ENCODE peak calls at places on chromosomes 5 and 9, in eight cellular contexts. L is kidney; V is gastrocnemius medialis; D is RWPE2; P is CD8-positive, alpha-beta memory T cell; Y is heart right ventricle; K is psoas muscle; X is GM23338. C is an unnamed sample. For H3K36me3 and H3K4me1, the result is how much of the 10 kb centered on the place peaks cover.

GRCh38 chr5:146716636-146717035 is 161.9 kb downstream of the PPP2R2B start:
- DNase-seq in L (no peak), V (no peak), D (no peak), P (no peak), Y (no peak), K (no peak), X (no peak), C (no peak)

GRCh38 chr5:173705512-173705825 is 89.0 kb upstream of the BOD1 start:
- DNase-seq in L (no peak), V (no peak), D (no peak), P (no peak), Y (no peak), K (no peak), X (no peak), C (no peak)

GRCh38 chr5:73321757-73322452 is 126.7 kb downstream of the FOXD1 start:
- DNase-seq in L (no peak), V (no peak), D (no peak), P (no peak), Y (no peak), K (no peak), X (no peak), C (no peak)

GRCh38 chr9:98495530-98495929 is 213.2 kb downstream of the GABBR2 start:
- DNase-seq in L (no peak), V (no peak), D (no peak), P (no peak), Y (no peak), K (no peak), X (no peak), C (no peak)

GRCh38 chr9:10208691-10209069 is 404.1 kb downstream of the PTPRD start:
- DNase-seq in L (no peak), V (no peak), D (no peak), P (no peak), Y (no peak), K (no peak), X (no peak), C (no peak)

GRCh38 chr5:172441262-172441751 is 13.0 kb downstream of the SH3PXD2B start:
- DNase-seq in L (no peak), V (peak), D (no peak), P (no peak), Y (no peak), K (peak), X (no peak), C (peak)

GRCh38 chr5:104817127-104817526 is 1254.5 kb upstream of the NUDT12 start:
- DNase-seq in L (no peak), V (no peak), D (no peak), P (no peak), Y (no peak), K (no peak), X (no peak), C (no peak)

GRCh38 chr5:111954516-111955337 is 197.7 kb upstream of the NREP start:
- DNase-seq in L (no peak), V (no peak), D (no peak), P (no peak), Y (no peak), K (no peak), X (no peak), C (no peak)

GRCh38 chr9:70053864-70054263 is 10.2 kb downstream of the MAMDC2 start:
- DNase-seq in L (no peak), V (no peak), D (peak), P (no peak), Y (no peak), K (no peak), X (no peak), C (no peak)

GRCh38 chr5:176535101-176535654 is 2.0 kb downstream of the RNF44 start:
- DNase-seq in L (peak), V (no peak), D (no peak), P (peak), Y (no peak), K (no peak), X (no peak), C (peak)

GRCh38 chr9:116141864-116142561 is 11.6 kb upstream of the PAPPA start:
- DNase-seq in L (no peak), V (no peak), D (no peak), P (no peak), Y (no peak), K (no peak), X (no peak), C (no peak)

GRCh38 chr5:178866946-178867345 is 7.2 kb downstream of the ZNF354B start:
- DNase-seq in L (no peak), V (no peak), D (no peak), P (no peak), Y (no peak), K (no peak), X (no peak), C (no peak)

GRCh38 chr5:71882826-71883744 is 164.0 kb downstream of the CARTPT start:
- DNase-seq in L (no peak), V (no peak), D (no peak), P (no peak), Y (no peak), K (no peak), X (no peak), C (no peak)

GRCh38 chr9:86946712-86947145 is 577 bp downstream of the GAS1 start:
- DNase-seq in L (peak), V (peak), D (peak), P (peak), Y (peak), K (peak), X (no peak), C (peak)

GRCh38 chr5:175922192-175922885 is 45.8 kb downstream of the THOC3 start:
- DNase-seq in L (no peak), V (no peak), D (no peak), P (no peak), Y (no peak), K (no peak), X (no peak), C (no peak)

GRCh38 chr9:128067622-128067897 is 440 bp upstream of the NAIF1 start:
- DNase-seq in L (no peak), V (no peak), D (no peak), P (no peak), Y (no peak), K (no peak), X (no peak), C (no peak)

GRCh38 chr9:94919376-94920098 is 193.0 kb downstream of the AOPEP start:
- DNase-seq in L (no peak), V (no peak), D (peak), P (no peak), Y (no peak), K (peak), X (no peak), C (no peak)

GRCh38 chr5:6652025-6652424 is 18.8 kb downstream of the SRD5A1 start:
- DNase-seq in L (no peak), V (no peak), D (no peak), P (no peak), Y (no peak), K (no peak), X (no peak), C (no peak)

GRCh38 chr5:165705960-165706359 is 2200.5 kb downstream of the MAT2B start:
- DNase-seq in L (no peak), V (no peak), D (no peak), P (no peak), Y (no peak), K (no peak), X (no peak), C (no peak)

DNA sequence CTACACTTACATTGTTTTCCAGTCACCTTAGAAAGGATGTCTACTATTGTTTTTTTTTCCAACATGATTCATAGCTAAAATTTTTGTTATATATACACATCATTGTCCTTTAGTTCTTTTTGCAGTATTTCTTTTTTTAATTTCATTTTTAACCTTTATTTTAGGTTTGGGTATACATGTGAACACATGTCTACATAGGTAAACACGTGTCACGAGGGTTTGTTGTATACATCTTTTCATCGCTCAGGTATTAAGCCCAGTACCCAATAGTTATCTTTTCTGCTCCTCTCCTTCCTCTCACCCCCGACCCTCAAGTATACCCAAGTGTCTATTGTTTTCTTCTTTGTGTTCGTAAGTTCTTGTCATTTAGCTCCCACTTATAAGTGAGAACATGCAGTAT is 19.0 kb downstream of the IFNA5 start:
- DNase-seq in L (no peak), V (no peak), D (no peak), P (no peak), Y (no peak), K (no peak), X (no peak), C (no peak)
- H3K36me3 ChIP-seq in L (under half), V (under half), D (under half), P (under half), Y (under half), K (under half), X (under half), C (under half)

DNA sequence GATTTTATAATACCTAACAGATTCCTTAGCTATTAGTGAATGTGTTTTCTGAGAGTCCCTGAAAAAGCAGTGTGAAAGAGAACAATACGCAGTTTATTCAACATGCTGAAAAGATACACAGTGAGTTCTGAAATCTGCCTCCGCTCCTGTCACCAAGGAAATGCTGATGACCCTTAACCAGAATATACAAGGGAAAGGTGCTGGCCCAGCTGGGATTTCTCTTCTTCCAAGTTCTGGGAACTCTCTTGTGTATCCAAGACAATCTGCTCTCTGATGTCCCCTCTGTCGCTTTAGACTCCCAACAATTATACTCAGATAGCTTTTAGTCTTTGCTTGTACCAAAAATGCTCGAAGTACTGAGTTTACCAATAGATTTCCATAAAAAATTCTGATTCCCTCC is 214.9 kb downstream of the TMEM167A start:
- DNase-seq in L (no peak), V (no peak), D (no peak), P (no peak), Y (no peak), K (no peak), X (no peak), C (no peak)
- H3K4me3 ChIP-seq in L (no peak), V (no peak), D (no peak), P (no peak), Y (no peak), K (no peak), X (no peak), C (no peak)

DNA sequence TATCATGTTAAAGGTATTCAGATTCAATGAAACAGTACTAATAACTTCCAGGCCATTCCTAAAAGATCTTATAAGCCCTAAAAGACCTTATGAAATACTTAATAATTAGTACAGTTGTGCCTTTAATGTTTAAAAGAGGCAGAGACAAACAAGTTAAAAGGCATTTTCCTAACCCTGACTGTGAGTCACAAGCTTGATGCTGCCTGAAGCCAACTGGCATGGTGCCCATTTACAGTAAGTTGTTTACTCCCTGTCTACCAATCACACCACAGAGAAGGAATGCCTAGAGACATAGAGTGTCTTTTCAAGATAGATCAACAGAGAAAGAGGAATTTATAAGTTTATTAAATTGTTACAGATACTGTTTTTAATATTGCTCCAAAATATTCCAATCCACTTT is 47.8 kb downstream of the NR3C1 start:
- DNase-seq in L (peak), V (peak), D (peak), P (peak), Y (peak), K (peak), X (no peak), C (no peak)
- H3K4me1 ChIP-seq in L (under half), V (half or more), D (under half), P (half or more), Y (half or more), K (half or more), X (under half), C (under half)

DNA sequence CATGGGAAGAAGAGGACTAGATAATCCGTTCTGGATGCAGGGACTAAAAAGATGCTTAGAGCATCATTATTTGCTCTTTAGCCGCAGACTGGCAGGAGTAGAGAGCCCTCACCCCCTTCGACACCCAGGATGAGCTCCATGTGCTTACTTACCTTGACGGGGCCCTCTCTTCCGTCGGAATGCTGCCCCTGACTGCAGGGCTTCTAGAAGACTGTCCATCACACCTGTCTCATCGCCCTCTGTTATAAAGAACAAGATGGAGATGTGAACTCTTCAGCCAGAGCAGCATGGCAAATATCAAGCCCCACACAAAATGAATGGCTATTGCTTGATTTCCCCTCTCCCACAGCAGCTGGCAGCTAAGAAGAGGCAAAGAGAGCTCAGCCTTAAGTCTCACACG is 35.1 kb downstream of the PCDHGC5 start:
- DNase-seq in L (no peak), V (no peak), D (no peak), P (no peak), Y (no peak), K (no peak), X (no peak), C (no peak)
- H3K36me3 ChIP-seq in L (half or more), V (half or more), D (half or more), P (half or more), Y (under half), K (under half), X (under half), C (under half)

GRCh38 chr9:124659099-124659659 is 111.9 kb downstream of the NR6A1 start:
- DNase-seq in L (peak), V (peak), D (peak), P (peak), Y (peak), K (peak), X (peak), C (peak)
- H3K4me3 ChIP-seq in L (peak), V (peak), D (peak), P (peak), Y (peak), K (peak), X (peak), C (peak)

GRCh38 chr5:135709998-135710670 is 124.3 kb upstream of the SLC25A48 start:
- DNase-seq in L (no peak), V (no peak), D (no peak), P (no peak), Y (no peak), K (no peak), X (no peak), C (no peak)

GRCh38 chr5:135715267-135716050 is 119.0 kb upstream of the SLC25A48 start:
- DNase-seq in L (no peak), V (no peak), D (no peak), P (no peak), Y (no peak), K (no peak), X (no peak), C (no peak)

GRCh38 chr5:135714126-135714894 is 120.2 kb upstream of the SLC25A48 start:
- DNase-seq in L (no peak), V (no peak), D (no peak), P (no peak), Y (no peak), K (no peak), X (no peak), C (no peak)

GRCh38 chr5:135709103-135709660 is 125.3 kb upstream of the SLC25A48 start:
- DNase-seq in L (no peak), V (no peak), D (no peak), P (no peak), Y (no peak), K (no peak), X (no peak), C (no peak)

DNA sequence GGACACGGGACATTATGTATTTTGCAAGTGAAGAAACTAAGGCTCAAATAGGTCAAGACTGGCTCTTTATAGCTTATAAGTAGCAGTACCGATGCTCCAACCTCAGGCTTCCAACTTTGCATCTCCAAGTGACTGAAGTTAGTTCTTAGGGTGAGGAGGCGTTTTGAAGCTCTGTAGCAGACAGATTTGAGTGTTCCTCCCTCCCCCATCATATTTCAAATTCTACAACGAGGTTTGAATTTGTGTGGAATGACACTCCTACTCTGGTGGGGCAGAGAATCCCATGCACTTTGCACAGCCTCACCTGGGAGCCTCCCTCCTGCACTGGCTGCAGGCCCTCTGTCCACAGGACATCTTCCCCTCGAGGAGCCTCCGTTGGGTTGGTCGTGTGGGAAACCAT is 120.9 kb upstream of the SLC25A48 start:
- DNase-seq in L (no peak), V (no peak), D (no peak), P (no peak), Y (no peak), K (no peak), X (no peak), C (no peak)
- H3K4me1 ChIP-seq in L (under half), V (under half), D (under half), P (under half), Y (under half), K (under half), X (under half), C (under half)

GRCh38 chr5:139670369-139671095 is 22.4 kb downstream of the CXXC5 start:
- DNase-seq in L (peak), V (peak), D (no peak), P (no peak), Y (no peak), K (no peak), X (no peak), C (no peak)
- H3K36me3 ChIP-seq in L (under half), V (under half), D (under half), P (under half), Y (under half), K (under half), X (under half), C (under half)

GRCh38 chr5:102796481-102796880 is 41.4 kb downstream of the PAM start:
- DNase-seq in L (no peak), V (no peak), D (no peak), P (no peak), Y (no peak), K (no peak), X (no peak), C (no peak)
- H3K4me3 ChIP-seq in L (no peak), V (peak), D (no peak), P (no peak), Y (no peak), K (peak), X (no peak), C (no peak)

C was measured in aorta.